ENCODE peak calls at places on chromosomes 1 and 21, in seven cellular contexts. A is GM13976, Z is mesothelial cell of epicardium, L is AG09319, P is H9, G is left ventricle myocardium inferior, J is WTC11. V is an unnamed sample.
A peak's percentile ranks its signal among the peaks of the same experiment; 100 is the strongest.

GRCh38 chr1:70360321-70360720 is 5.8 kb upstream of the ANKRD13C start:
- DNase-seq in A (no peak), Z (no peak), L (no peak), P (peak; percentile 36), G (no peak), J (no peak), V (no peak)

GRCh38 chr1:241706967-241707366 is 54.9 kb downstream of the WDR64 start:
- DNase-seq in A (no peak), Z (no peak), L (no peak), P (no peak), G (no peak), J (no peak), V (no peak)

GRCh38 chr1:40703316-40703715 is 11.8 kb downstream of the NFYC start:
- DNase-seq in A (no peak), Z (no peak), L (no peak), P (no peak), G (no peak), J (no peak), V (no peak)

GRCh38 chr1:211967704-211968103 is 67.7 kb downstream of the INTS7 start:
- DNase-seq in A (no peak), Z (no peak), L (no peak), P (no peak), G (no peak), J (no peak), V (no peak)

GRCh38 chr1:160722726-160723125 is 11.1 kb upstream of the CD48 start:
- DNase-seq in A (no peak), Z (no peak), L (no peak), P (no peak), G (no peak), J (no peak), V (no peak)

GRCh38 chr21:21439761-21440160 is 441.6 kb downstream of the NCAM2 start:
- DNase-seq in A (no peak), Z (no peak), L (no peak), P (no peak), G (no peak), J (no peak), V (no peak)

GRCh38 chr1:95042286-95042685 is 30.5 kb downstream of the ALG14 start:
- DNase-seq in A (no peak), Z (no peak), L (no peak), P (no peak), G (no peak), J (no peak), V (no peak)

GRCh38 chr1:156452863-156453262 is 47.7 kb downstream of the MEF2D start:
- DNase-seq in A (no peak), Z (no peak), L (no peak), P (no peak), G (no peak), J (no peak), V (no peak)

GRCh38 chr1:19381261-19381660 is 69.1 kb downstream of the SLC66A1 start:
- DNase-seq in A (no peak), Z (no peak), L (no peak), P (no peak), G (no peak), J (no peak), V (no peak)

GRCh38 chr1:92186081-92186480 is 31.6 kb upstream of the C1orf146 start:
- DNase-seq in A (no peak), Z (no peak), L (no peak), P (no peak), G (no peak), J (no peak), V (no peak)

GRCh38 chr1:40315795-40316594 is 1.1 kb downstream of the COL9A2 start:
- DNase-seq in A (peak; percentile 57), Z (no peak), L (no peak), P (peak; percentile 51), G (no peak), J (peak; percentile 31), V (peak; percentile 49)

GRCh38 chr21:16073571-16073970 is 343.8 kb downstream of the USP25 start:
- DNase-seq in A (no peak), Z (no peak), L (no peak), P (no peak), G (no peak), J (no peak), V (no peak)

GRCh38 chr1:10824821-10825540 is 28.5 kb upstream of the CASZ1 start:
- DNase-seq in A (no peak), Z (no peak), L (no peak), P (peak; percentile 52), G (no peak), J (no peak), V (no peak)

GRCh38 chr1:159663547-159663946 is 50.8 kb downstream of the CRP start:
- DNase-seq in A (no peak), Z (no peak), L (no peak), P (no peak), G (no peak), J (no peak), V (no peak)

GRCh38 chr1:177170756-177171535 is at the start of gene BRINP2:
- DNase-seq in A (no peak), Z (no peak), L (no peak), P (peak; percentile 94), G (peak; percentile 47), J (peak; percentile 87), V (peak; percentile 83)

GRCh38 chr1:29650041-29650400 is 413.7 kb downstream of the PTPRU start:
- DNase-seq in A (no peak), Z (no peak), L (no peak), P (no peak), G (no peak), J (no peak), V (no peak)

GRCh38 chr1:29648026-29648425 is 411.7 kb downstream of the PTPRU start:
- DNase-seq in A (no peak), Z (no peak), L (no peak), P (peak; percentile 10), G (no peak), J (no peak), V (no peak)

GRCh38 chr1:29649375-29650040 is 413.2 kb downstream of the PTPRU start:
- DNase-seq in A (no peak), Z (no peak), L (no peak), P (peak; percentile 23), G (no peak), J (no peak), V (no peak)

GRCh38 chr1:29647581-29647980 is 411.3 kb downstream of the PTPRU start:
- DNase-seq in A (no peak), Z (no peak), L (no peak), P (no peak), G (no peak), J (no peak), V (no peak)

DNA sequence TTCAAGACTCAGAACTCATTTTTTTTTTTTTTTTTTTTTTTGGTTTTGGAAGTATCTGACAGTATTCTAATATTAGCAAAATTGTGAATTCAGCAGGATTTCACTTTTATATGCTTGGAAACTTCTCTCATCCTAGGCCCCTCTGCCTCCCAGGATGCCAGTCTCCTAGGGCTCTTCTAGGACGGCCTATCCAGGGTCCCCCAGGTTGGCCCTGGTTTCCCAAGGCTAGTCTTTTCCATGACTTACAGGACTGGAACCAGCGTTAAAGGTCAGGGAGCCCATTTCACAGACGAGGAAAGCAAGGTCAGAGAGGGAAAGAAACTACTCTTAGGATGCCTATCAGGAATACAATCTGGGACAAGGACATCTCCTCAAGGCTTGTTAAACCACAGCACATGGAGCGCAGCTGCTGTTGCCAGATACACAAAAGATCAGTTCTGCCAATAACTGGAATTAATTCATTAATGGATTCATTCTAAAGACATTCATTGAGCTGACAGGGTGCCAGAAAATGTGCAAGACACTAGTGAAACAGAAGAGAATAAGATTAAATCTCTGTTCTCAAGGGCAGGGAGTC is 412.6 kb downstream of the PTPRU start:
- DNase-seq in A (no peak), Z (no peak), L (no peak), P (no peak), G (no peak), J (no peak), V (no peak)
- TF ChIP-seq CTCF in A (no peak), Z (no peak), L (no peak), P (no peak), G (no peak), J (no peak), V (no peak)

GRCh38 chr1:22024485-22025367 is 23.3 kb downstream of the CELA3A start:
- DNase-seq in A (peak; percentile 71), Z (no peak), L (no peak), P (peak; percentile 79), G (peak; percentile 33), J (peak; percentile 50), V (peak; percentile 45)

GRCh38 chr1:22021061-22021460 is 19.6 kb downstream of the CELA3A start:
- DNase-seq in A (no peak), Z (no peak), L (no peak), P (no peak), G (no peak), J (no peak), V (no peak)

DNA sequence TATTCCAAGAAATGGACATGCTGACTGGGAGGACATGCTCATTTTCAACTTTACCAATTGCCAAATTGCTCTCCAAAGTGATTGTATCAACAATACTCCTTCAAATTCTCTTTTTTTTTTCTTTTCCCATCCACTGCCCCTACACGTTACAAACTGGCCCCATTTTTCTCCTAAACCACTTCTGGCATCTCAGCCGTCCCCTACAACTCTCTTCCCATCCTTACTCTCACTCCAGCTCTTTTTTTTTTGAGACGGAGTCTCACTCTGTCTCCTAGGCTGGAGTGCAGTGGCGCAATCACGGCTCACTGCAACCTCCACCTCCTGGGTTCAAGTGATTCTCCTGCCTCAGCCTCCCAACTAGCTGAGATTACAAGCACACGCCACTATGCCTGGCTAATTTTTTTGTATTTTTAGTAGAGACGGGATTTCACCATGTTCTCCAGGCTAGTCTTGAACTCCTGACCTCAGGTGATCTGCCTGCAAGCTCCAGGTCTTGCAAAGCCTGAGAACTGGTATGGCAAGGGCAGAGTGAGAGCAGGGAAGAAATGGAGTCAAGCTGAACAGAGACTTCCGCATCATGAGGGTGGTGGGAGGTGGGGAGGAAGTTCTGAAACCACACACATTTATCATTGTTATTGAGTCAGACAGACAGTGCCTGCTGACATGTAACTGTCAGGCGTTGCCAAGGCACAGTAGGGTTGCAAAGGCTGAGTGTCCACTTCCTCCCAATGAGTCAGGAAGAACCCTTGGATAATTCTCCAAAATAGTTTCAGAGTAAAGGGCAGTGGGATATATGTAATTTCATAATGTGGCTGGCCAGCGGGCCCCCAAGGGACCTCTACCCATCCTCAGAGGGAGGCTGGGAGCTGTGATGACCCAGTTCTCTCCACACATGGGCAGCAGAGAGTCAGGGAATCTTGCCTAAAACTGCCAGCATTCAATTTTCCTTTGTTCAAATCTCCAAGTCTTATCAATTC is 17.4 kb downstream of the CELA3A start:
- DNase-seq in A (peak; percentile 75), Z (no peak), L (peak; percentile 12), P (no peak), G (no peak), J (no peak), V (no peak)
- TF ChIP-seq CTCF in A (peak; percentile 40), Z (no peak), L (peak; percentile 38), P (peak; percentile 58), G (no peak), J (no peak), V (no peak)

DNA sequence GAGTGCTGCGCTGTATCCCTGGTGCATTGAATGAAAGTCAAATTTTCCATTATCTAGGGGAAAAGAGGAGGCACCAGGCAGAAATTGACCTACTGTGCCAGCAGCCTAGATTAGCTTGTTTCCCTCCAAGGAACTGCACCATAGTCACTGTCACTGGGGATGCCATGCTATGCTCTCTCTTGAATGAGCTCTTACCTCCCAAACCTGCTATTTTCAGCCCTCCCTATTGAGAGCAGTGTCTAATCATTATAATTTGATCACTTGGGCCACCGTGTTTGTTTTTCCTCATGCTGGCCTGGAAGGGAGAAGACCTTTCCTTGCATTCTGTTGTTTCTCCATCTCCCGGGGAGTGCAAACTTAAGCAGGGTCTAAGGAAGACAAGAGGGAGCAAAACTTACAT is 492.9 kb downstream of the SIPA1L2 start:
- DNase-seq in A (no peak), Z (no peak), L (no peak), P (no peak), G (no peak), J (no peak), V (no peak)
- TF ChIP-seq CTCF in A (no peak), Z (no peak), L (no peak), P (no peak), G (no peak), J (no peak), V (no peak)

GRCh38 chr1:64469977-64470669 is at the start of gene CACHD1:
- DNase-seq in A (peak; percentile 78), Z (peak; percentile 56), L (peak; percentile 63), P (peak; percentile 82), G (peak; percentile 74), J (peak; percentile 83), V (peak; percentile 88)
- TF ChIP-seq CTCF in A (no peak), Z (no peak), L (peak; percentile 65), P (no peak), G (peak; percentile 65), J (no peak), V (no peak)